ENCODE peak calls at places on chromosomes 16 and 17, in nine cellular contexts. One of them, this sample, is unnamed. For H3K27me3, the result is how much of the 10 kb centered on the place peaks cover.

GRCh38 chr17:60244656-60245055 is 94.9 kb downstream of the CA4 start:
- DNase-seq in sigmoid colon: no peak
- DNase-seq in IMR-90: no peak
- DNase-seq in heart right ventricle: no peak
- DNase-seq in mammary epithelial cell: no peak
- DNase-seq in neuronal stem cell: no peak
- DNase-seq in HAP-1: no peak
- DNase-seq in neural progenitor cell: no peak
- DNase-seq in breast epithelium: no peak
- DNase-seq in this sample: no peak

GRCh38 chr17:32801193-32801592 is 75.7 kb downstream of the MYO1D start:
- DNase-seq in neuronal stem cell: no peak
- DNase-seq in breast epithelium: no peak
- DNase-seq in mammary epithelial cell: no peak
- DNase-seq in IMR-90: no peak
- DNase-seq in HAP-1: no peak
- DNase-seq in heart right ventricle: no peak
- DNase-seq in neural progenitor cell: no peak
- DNase-seq in sigmoid colon: no peak
- DNase-seq in this sample: no peak

GRCh38 chr16:62041401-62041800 is 5.2 kb upstream of the CDH8 start:
- DNase-seq in HAP-1: peak
- DNase-seq in heart right ventricle: no peak
- DNase-seq in sigmoid colon: no peak
- DNase-seq in neuronal stem cell: no peak
- DNase-seq in IMR-90: no peak
- DNase-seq in breast epithelium: no peak
- DNase-seq in neural progenitor cell: peak
- DNase-seq in mammary epithelial cell: peak
- DNase-seq in this sample: no peak

GRCh38 chr17:63550816-63551639 is 751 bp downstream of the DCAF7 start:
- DNase-seq in HAP-1: peak
- DNase-seq in heart right ventricle: no peak
- DNase-seq in IMR-90: peak
- DNase-seq in neuronal stem cell: peak
- DNase-seq in neural progenitor cell: peak
- DNase-seq in mammary epithelial cell: peak
- DNase-seq in sigmoid colon: no peak
- DNase-seq in breast epithelium: no peak
- DNase-seq in this sample: peak

GRCh38 chr16:70430667-70431536 is 8.0 kb downstream of the ST3GAL2 start:
- DNase-seq in neuronal stem cell: no peak
- DNase-seq in heart right ventricle: no peak
- DNase-seq in breast epithelium: no peak
- DNase-seq in mammary epithelial cell: no peak
- DNase-seq in HAP-1: no peak
- DNase-seq in neural progenitor cell: no peak
- DNase-seq in IMR-90: peak
- DNase-seq in sigmoid colon: no peak
- DNase-seq in this sample: no peak

GRCh38 chr16:23952128-23953041 is 116.6 kb downstream of the PRKCB start:
- DNase-seq in HAP-1: no peak
- DNase-seq in IMR-90: peak
- DNase-seq in mammary epithelial cell: no peak
- DNase-seq in heart right ventricle: no peak
- DNase-seq in neural progenitor cell: peak
- DNase-seq in sigmoid colon: no peak
- DNase-seq in breast epithelium: no peak
- DNase-seq in neuronal stem cell: peak
- DNase-seq in this sample: no peak

GRCh38 chr17:57121308-57122042 is 36.4 kb downstream of the AKAP1 start:
- DNase-seq in breast epithelium: no peak
- DNase-seq in neuronal stem cell: peak
- DNase-seq in IMR-90: peak
- DNase-seq in mammary epithelial cell: no peak
- DNase-seq in sigmoid colon: no peak
- DNase-seq in heart right ventricle: no peak
- DNase-seq in HAP-1: no peak
- DNase-seq in neural progenitor cell: peak
- DNase-seq in this sample: no peak

GRCh38 chr17:18319604-18320256 is 4.6 kb downstream of the SMCR8 start:
- DNase-seq in sigmoid colon: peak
- DNase-seq in heart right ventricle: no peak
- DNase-seq in neuronal stem cell: no peak
- DNase-seq in HAP-1: peak
- DNase-seq in IMR-90: peak
- DNase-seq in mammary epithelial cell: peak
- DNase-seq in breast epithelium: no peak
- DNase-seq in neural progenitor cell: peak
- DNase-seq in this sample: no peak

GRCh38 chr17:9367186-9367585 is 208.4 kb downstream of the STX8 start:
- DNase-seq in neuronal stem cell: no peak
- DNase-seq in IMR-90: no peak
- DNase-seq in sigmoid colon: no peak
- DNase-seq in mammary epithelial cell: no peak
- DNase-seq in neural progenitor cell: no peak
- DNase-seq in heart right ventricle: peak
- DNase-seq in HAP-1: no peak
- DNase-seq in breast epithelium: no peak
- DNase-seq in this sample: no peak

GRCh38 chr16:14029658-14030057 is 41.5 kb upstream of the MRTFB start:
- DNase-seq in breast epithelium: no peak
- DNase-seq in neural progenitor cell: no peak
- DNase-seq in IMR-90: no peak
- DNase-seq in sigmoid colon: no peak
- DNase-seq in mammary epithelial cell: no peak
- DNase-seq in heart right ventricle: peak
- DNase-seq in HAP-1: no peak
- DNase-seq in neuronal stem cell: no peak
- DNase-seq in this sample: no peak

GRCh38 chr16:88534731-88535141 is 35.5 kb upstream of the ZC3H18 start:
- DNase-seq in heart right ventricle: peak
- DNase-seq in HAP-1: no peak
- DNase-seq in mammary epithelial cell: no peak
- DNase-seq in neural progenitor cell: peak
- DNase-seq in IMR-90: peak
- DNase-seq in breast epithelium: no peak
- DNase-seq in sigmoid colon: no peak
- DNase-seq in neuronal stem cell: no peak
- DNase-seq in this sample: peak

GRCh38 chr16:9123871-9124270 is 32.4 kb downstream of the HAPSTR1 start:
- DNase-seq in breast epithelium: peak
- DNase-seq in HAP-1: no peak
- DNase-seq in neuronal stem cell: no peak
- DNase-seq in neural progenitor cell: no peak
- DNase-seq in mammary epithelial cell: peak
- DNase-seq in sigmoid colon: peak
- DNase-seq in IMR-90: no peak
- DNase-seq in heart right ventricle: peak
- DNase-seq in this sample: peak

GRCh38 chr17:19714542-19715411 is 1.6 kb downstream of the SLC47A2 start:
- DNase-seq in HAP-1: no peak
- DNase-seq in neuronal stem cell: no peak
- DNase-seq in neural progenitor cell: no peak
- DNase-seq in mammary epithelial cell: no peak
- DNase-seq in IMR-90: no peak
- DNase-seq in sigmoid colon: peak
- DNase-seq in breast epithelium: no peak
- DNase-seq in heart right ventricle: no peak
- DNase-seq in this sample: no peak

GRCh38 chr17:13202835-13203234 is 185.0 kb upstream of the ELAC2 start:
- DNase-seq in heart right ventricle: no peak
- DNase-seq in sigmoid colon: no peak
- DNase-seq in neural progenitor cell: no peak
- DNase-seq in neuronal stem cell: no peak
- DNase-seq in HAP-1: no peak
- DNase-seq in IMR-90: no peak
- DNase-seq in mammary epithelial cell: no peak
- DNase-seq in breast epithelium: no peak
- DNase-seq in this sample: no peak

GRCh38 chr17:50672831-50673551 is 34.7 kb downstream of the ANKRD40 start:
- DNase-seq in neural progenitor cell: no peak
- DNase-seq in breast epithelium: peak
- DNase-seq in heart right ventricle: peak
- DNase-seq in sigmoid colon: peak
- DNase-seq in IMR-90: no peak
- DNase-seq in mammary epithelial cell: peak
- DNase-seq in neuronal stem cell: no peak
- DNase-seq in HAP-1: no peak
- DNase-seq in this sample: peak

GRCh38 chr16:8936421-8936820 is 27.3 kb downstream of the USP7 start:
- DNase-seq in neural progenitor cell: peak
- DNase-seq in heart right ventricle: no peak
- DNase-seq in neuronal stem cell: no peak
- DNase-seq in mammary epithelial cell: peak
- DNase-seq in HAP-1: no peak
- DNase-seq in IMR-90: peak
- DNase-seq in sigmoid colon: no peak
- DNase-seq in breast epithelium: no peak
- DNase-seq in this sample: peak

GRCh38 chr16:73054732-73055481 is 7.0 kb upstream of the ZFHX3 start:
- DNase-seq in IMR-90: peak
- DNase-seq in sigmoid colon: peak
- DNase-seq in breast epithelium: no peak
- DNase-seq in mammary epithelial cell: peak
- DNase-seq in neuronal stem cell: no peak
- DNase-seq in HAP-1: peak
- DNase-seq in neural progenitor cell: no peak
- DNase-seq in heart right ventricle: no peak
- DNase-seq in this sample: no peak
- H3K4me3 ChIP-seq in IMR-90: peak
- H3K4me3 ChIP-seq in sigmoid colon: peak
- H3K4me3 ChIP-seq in breast epithelium: peak
- H3K4me3 ChIP-seq in mammary epithelial cell: peak
- H3K4me3 ChIP-seq in neuronal stem cell: peak
- H3K4me3 ChIP-seq in HAP-1: peak
- H3K4me3 ChIP-seq in neural progenitor cell: no peak
- H3K4me3 ChIP-seq in heart right ventricle: peak
- H3K4me3 ChIP-seq in this sample: no peak

GRCh38 chr17:65385726-65386125 is 175.7 kb downstream of the AXIN2 start:
- DNase-seq in IMR-90: no peak
- DNase-seq in HAP-1: no peak
- DNase-seq in breast epithelium: no peak
- DNase-seq in heart right ventricle: no peak
- DNase-seq in mammary epithelial cell: no peak
- DNase-seq in neuronal stem cell: no peak
- DNase-seq in sigmoid colon: no peak
- DNase-seq in neural progenitor cell: no peak
- DNase-seq in this sample: no peak

GRCh38 chr17:65385071-65385470 is 176.4 kb downstream of the AXIN2 start:
- DNase-seq in sigmoid colon: no peak
- DNase-seq in neuronal stem cell: no peak
- DNase-seq in mammary epithelial cell: no peak
- DNase-seq in IMR-90: no peak
- DNase-seq in heart right ventricle: no peak
- DNase-seq in HAP-1: no peak
- DNase-seq in neural progenitor cell: no peak
- DNase-seq in breast epithelium: no peak
- DNase-seq in this sample: no peak

DNA sequence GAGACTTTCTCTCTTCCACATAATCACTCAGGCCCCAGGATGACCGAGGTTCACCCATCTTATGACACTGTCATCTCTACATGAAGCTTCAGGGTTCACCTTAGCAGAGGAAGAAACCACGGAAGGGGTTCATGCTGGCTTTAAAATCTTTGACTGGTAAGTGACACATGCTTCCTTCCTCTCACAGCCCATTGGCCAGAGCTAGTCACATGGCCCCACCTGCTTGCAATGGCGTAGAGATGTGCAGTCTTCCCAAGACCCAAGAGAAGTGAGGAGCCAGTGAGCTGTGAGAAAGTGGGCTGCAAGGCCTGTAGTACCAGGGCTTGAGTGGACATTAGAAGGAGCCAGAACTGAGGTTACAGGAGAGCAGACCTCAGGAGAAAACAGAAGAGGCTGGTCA is 180.3 kb downstream of the AXIN2 start:
- DNase-seq in heart right ventricle: no peak
- DNase-seq in mammary epithelial cell: no peak
- DNase-seq in neural progenitor cell: no peak
- DNase-seq in sigmoid colon: no peak
- DNase-seq in HAP-1: no peak
- DNase-seq in IMR-90: no peak
- DNase-seq in breast epithelium: no peak
- DNase-seq in neuronal stem cell: no peak
- DNase-seq in this sample: no peak
- H3K27me3 ChIP-seq in heart right ventricle: under half
- H3K27me3 ChIP-seq in mammary epithelial cell: under half
- H3K27me3 ChIP-seq in neural progenitor cell: under half
- H3K27me3 ChIP-seq in sigmoid colon: under half
- H3K27me3 ChIP-seq in HAP-1: under half
- H3K27me3 ChIP-seq in IMR-90: under half
- H3K27me3 ChIP-seq in breast epithelium: under half
- H3K27me3 ChIP-seq in neuronal stem cell: under half
- H3K27me3 ChIP-seq in this sample: under half

DNA sequence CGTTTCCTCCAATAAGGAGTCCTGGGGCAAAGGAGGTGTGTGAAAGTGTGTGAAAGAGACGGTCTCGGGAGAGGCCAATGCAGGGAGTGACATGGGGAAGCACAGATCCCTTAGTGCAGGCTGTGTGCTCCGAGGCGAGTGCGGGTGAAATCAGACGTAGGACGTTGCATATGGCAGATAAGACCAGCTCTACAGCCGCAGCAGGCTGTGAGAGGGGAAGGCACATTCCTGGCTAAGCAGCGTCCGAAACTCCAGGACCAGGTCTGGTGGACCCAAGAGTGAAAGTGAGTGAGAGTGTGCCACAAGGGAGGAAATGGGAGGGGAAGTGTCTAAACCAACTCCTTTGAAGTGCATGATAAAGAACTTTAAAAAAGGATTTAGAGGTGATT is 11.3 kb downstream of the POLR3K start:
- DNase-seq in heart right ventricle: no peak
- DNase-seq in breast epithelium: no peak
- DNase-seq in HAP-1: no peak
- DNase-seq in mammary epithelial cell: no peak
- DNase-seq in neural progenitor cell: no peak
- DNase-seq in neuronal stem cell: no peak
- DNase-seq in sigmoid colon: no peak
- DNase-seq in IMR-90: no peak
- DNase-seq in this sample: no peak
- H3K4me3 ChIP-seq in heart right ventricle: peak
- H3K4me3 ChIP-seq in breast epithelium: peak
- H3K4me3 ChIP-seq in HAP-1: no peak
- H3K4me3 ChIP-seq in mammary epithelial cell: no peak
- H3K4me3 ChIP-seq in neural progenitor cell: no peak
- H3K4me3 ChIP-seq in neuronal stem cell: no peak
- H3K4me3 ChIP-seq in sigmoid colon: no peak
- H3K4me3 ChIP-seq in IMR-90: no peak
- H3K4me3 ChIP-seq in this sample: no peak

DNA sequence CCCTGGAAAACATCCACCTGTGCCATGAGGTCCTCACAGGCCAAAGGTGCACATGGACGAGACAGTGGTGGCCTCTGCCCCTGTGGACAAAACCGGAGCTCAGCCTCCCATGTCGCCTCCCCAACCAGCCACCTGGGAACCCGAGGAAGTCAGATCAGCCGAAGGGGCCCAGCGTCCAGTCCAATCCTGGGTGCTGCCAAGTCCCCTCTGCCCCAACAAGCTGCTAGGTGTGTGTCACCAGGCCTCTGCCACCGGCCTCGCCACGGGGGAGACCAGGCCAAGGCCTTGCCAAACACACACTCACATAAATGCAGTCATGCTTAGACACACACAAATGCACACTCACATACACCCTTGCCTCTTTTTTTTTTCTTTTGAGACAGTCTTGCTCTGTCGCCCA is 167.8 kb downstream of the RBFOX3 start:
- DNase-seq in sigmoid colon: no peak
- DNase-seq in heart right ventricle: no peak
- DNase-seq in mammary epithelial cell: no peak
- DNase-seq in neuronal stem cell: no peak
- DNase-seq in breast epithelium: no peak
- DNase-seq in neural progenitor cell: no peak
- DNase-seq in HAP-1: no peak
- DNase-seq in IMR-90: no peak
- DNase-seq in this sample: no peak
- H3K27me3 ChIP-seq in sigmoid colon: under half
- H3K27me3 ChIP-seq in heart right ventricle: under half
- H3K27me3 ChIP-seq in mammary epithelial cell: under half
- H3K27me3 ChIP-seq in neuronal stem cell: under half
- H3K27me3 ChIP-seq in breast epithelium: under half
- H3K27me3 ChIP-seq in neural progenitor cell: under half
- H3K27me3 ChIP-seq in HAP-1: under half
- H3K27me3 ChIP-seq in IMR-90: under half
- H3K27me3 ChIP-seq in this sample: under half

This sample was measured in MG63.